ENCODE peak calls at places on chromosomes 7 and 10, in five cellular contexts. B is BE2C, O is cardiac fibroblast, M is heart right ventricle, Z is PC-9. R is an unnamed sample.

GRCh38 chr10:29141761-29142160 is 147.1 kb upstream of the LYZL1 start:
- DNase-seq in B (no peak), O (peak; percentile 47), M (no peak), Z (peak; percentile 79), R (no peak)

GRCh38 chr7:54546081-54546985 is 4.2 kb downstream of the VSTM2A start:
- DNase-seq in B (peak; percentile 92), O (no peak), M (no peak), Z (no peak), R (peak; percentile 28)

GRCh38 chr7:47953822-47954221 is 5.6 kb upstream of the PKD1L1 start:
- DNase-seq in B (no peak), O (no peak), M (no peak), Z (no peak), R (no peak)

GRCh38 chr10:66239062-66239461 is 686.8 kb upstream of the LRRTM3 start:
- DNase-seq in B (no peak), O (no peak), M (no peak), Z (no peak), R (no peak)

GRCh38 chr10:3096149-3096548 is 28.8 kb downstream of the PFKP start:
- DNase-seq in B (no peak), O (no peak), M (no peak), Z (no peak), R (no peak)

GRCh38 chr10:120409816-120410215 is 47.2 kb upstream of the PLPP4 start:
- DNase-seq in B (no peak), O (no peak), M (no peak), Z (no peak), R (no peak)

GRCh38 chr7:151891753-151892152 is 14.8 kb upstream of the PRKAG2 start:
- DNase-seq in B (no peak), O (no peak), M (no peak), Z (no peak), R (no peak)

GRCh38 chr7:136303162-136303561 is 326.0 kb upstream of the MTPN start:
- DNase-seq in B (no peak), O (peak; percentile 8), M (no peak), Z (no peak), R (peak; percentile 8)

GRCh38 chr10:1461016-1461415 is 276.3 kb downstream of the ADARB2 start:
- DNase-seq in B (no peak), O (no peak), M (no peak), Z (no peak), R (no peak)

GRCh38 chr10:4807803-4808507 is 18.1 kb upstream of the AKR1E2 start:
- DNase-seq in B (no peak), O (peak; percentile 97), M (no peak), Z (no peak), R (peak; percentile 83)

GRCh38 chr7:27164381-27165088 is 802 bp downstream of the HOXA9 start:
- DNase-seq in B (no peak), O (no peak), M (no peak), Z (no peak), R (no peak)

GRCh38 chr7:2582006-2582735 is 23.4 kb downstream of the IQCE start:
- DNase-seq in B (no peak), O (no peak), M (no peak), Z (no peak), R (no peak)

GRCh38 chr10:10332786-10333185 is 684.9 kb upstream of the CELF2 start:
- DNase-seq in B (no peak), O (no peak), M (no peak), Z (no peak), R (no peak)

GRCh38 chr7:121994625-121995410 is 121.9 kb downstream of the PTPRZ1 start:
- DNase-seq in B (peak; percentile 67), O (peak; percentile 89), M (peak; percentile 19), Z (peak; percentile 46), R (peak; percentile 89)

GRCh38 chr10:131886181-131886716 is 14.6 kb upstream of the PPP2R2D start:
- DNase-seq in B (no peak), O (no peak), M (no peak), Z (no peak), R (no peak)

GRCh38 chr7:158821173-158822021 is 7.9 kb downstream of the ESYT2 start:
- DNase-seq in B (no peak), O (peak; percentile 93), M (no peak), Z (peak; percentile 90), R (peak; percentile 81)

DNA sequence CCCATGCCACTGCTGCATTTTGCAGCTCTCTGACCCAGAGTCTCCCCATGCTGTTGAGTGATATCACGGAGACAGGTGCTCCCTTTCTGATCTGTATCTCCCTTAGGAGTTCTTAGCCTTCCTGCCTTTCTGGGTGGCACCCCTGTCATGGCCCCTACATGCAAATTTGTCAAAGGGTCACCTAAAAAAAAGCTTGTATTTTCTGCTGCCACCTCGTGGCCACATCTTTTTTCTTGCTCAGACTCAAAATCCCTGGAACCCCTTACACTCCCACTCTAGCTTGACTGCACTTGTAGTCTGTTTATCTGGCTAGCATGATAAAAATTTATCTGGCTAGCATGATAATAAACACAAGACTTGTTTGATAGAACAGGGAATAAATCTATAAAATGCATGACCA is 809.1 kb downstream of the SORCS1 start:
- DNase-seq in B (peak; percentile 16), O (peak; percentile 25), M (no peak), Z (no peak), R (peak; percentile 6)
- TF ChIP-seq CTCF in B (peak; percentile 58), O (peak; percentile 34), M (no peak), Z (peak; percentile 26), R (peak; percentile 36)

DNA sequence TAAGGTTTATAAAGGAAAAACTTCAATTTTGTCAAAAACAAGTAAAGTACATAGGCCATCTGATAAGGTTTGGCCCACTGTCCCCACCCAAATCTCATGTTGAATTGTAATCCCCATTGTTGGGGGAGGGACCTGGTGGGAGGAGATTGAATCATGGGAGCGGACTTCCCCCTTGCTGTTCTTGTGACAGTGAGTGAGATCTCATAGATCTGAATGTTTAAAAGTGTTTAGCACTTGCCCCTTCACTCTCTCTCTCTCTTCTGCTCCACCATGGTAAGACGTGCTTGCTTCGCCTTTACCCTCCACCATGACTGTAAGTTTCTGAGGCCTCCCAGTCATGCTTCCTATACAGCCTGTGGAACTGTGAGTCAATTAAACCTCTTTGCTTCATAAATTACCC is 18.2 kb downstream of the MRPL32 start:
- DNase-seq in B (no peak), O (no peak), M (no peak), Z (no peak), R (no peak)
- H3K4me3 ChIP-seq in B (no peak overlapping the region), O (no peak overlapping the region), M (no peak overlapping the region), Z (no peak overlapping the region), R (no peak overlapping the region)

GRCh38 chr10:25766213-25766612 is 167.8 kb upstream of the MYO3A start:
- DNase-seq in B (no peak), O (no peak), M (no peak), Z (no peak), R (no peak)

GRCh38 chr10:25766687-25767221 is 167.3 kb upstream of the MYO3A start:
- DNase-seq in B (no peak), O (no peak), M (no peak), Z (no peak), R (no peak)

GRCh38 chr10:25768167-25768566 is 165.9 kb upstream of the MYO3A start:
- DNase-seq in B (no peak), O (no peak), M (no peak), Z (no peak), R (no peak)
- TF ChIP-seq CTCF in B (no peak), O (no peak), M (no peak), Z (peak; percentile 13), R (no peak)

DNA sequence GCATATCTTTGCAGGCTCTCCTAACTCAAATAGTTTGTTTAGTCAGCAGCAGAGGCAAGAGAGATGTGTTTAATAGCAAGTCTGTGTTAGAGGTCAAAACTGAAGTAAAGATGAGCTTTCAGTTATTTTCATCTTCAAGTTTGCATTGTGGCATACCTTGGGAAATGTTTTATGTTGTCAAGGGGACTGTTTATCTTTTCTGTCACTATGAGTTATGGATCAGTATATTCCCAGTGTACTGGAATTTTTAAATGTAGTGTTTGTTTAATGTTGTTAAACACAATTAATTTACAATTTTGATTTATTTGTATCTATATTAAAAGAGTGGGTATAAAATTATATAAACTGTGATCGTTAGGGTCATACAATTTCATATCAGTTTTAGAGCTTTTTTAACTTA is 169.7 kb upstream of the PPP1R3A start:
- DNase-seq in B (no peak), O (no peak), M (no peak), Z (no peak), R (no peak)
- H3K4me3 ChIP-seq in B (no peak overlapping the region), O (no peak overlapping the region), M (no peak overlapping the region), Z (no peak overlapping the region), R (no peak overlapping the region)

GRCh38 chr10:63268798-63269503 is 135.8 kb downstream of the NRBF2 start:
- DNase-seq in B (peak; percentile 70), O (peak; percentile 98), M (peak; percentile 21), Z (peak; percentile 96), R (peak; percentile 97)
- TF ChIP-seq CTCF in B (peak; percentile 24), O (peak; percentile 27), M (no peak), Z (peak; percentile 25), R (peak; percentile 44)

GRCh38 chr10:96374639-96374984 is 15.8 kb upstream of the OPALIN start:
- DNase-seq in B (peak; percentile 31), O (no peak), M (no peak), Z (no peak), R (no peak)
- H3K4me3 ChIP-seq in B (peak overlapping the region; percentile 80), O (no peak overlapping the region), M (peak overlapping the region; percentile 53), Z (no peak overlapping the region), R (no peak overlapping the region)

DNA sequence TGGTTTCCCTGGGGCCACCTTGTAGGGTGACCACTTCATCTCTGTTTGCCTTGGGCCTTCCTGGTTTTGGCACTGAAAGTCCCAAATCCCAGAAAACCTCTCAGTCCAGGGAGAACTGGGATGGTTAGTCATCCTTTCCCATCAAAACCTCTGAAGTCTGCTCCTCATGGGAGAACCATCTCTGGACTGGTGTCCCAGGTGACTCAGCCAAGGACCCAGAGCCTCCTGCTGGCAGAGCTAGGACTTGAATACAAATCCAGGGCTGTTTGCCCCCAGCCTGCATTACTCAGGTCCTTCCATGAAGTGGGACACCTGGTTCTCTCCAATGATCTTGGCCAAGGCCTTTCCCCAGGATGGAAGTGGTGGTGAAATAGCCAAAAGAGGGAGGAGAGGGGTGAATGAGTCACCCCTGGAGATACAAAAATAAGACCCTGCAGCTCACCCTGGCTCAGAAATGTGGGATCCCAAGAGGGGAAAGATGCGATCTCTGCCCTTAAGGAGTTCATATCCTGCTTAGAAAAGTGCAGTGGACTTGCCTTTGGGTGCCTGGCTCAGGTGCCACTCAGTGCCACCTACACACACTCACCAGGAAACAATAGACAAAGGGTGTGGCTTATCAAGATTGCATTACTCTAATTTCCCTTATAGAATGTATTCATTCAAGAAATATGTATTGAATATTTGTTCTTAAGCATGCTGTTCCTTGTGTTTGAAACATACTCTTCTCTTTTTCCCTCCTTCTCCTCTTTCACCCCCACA is 22.0 kb downstream of the ADRA2A start:
- DNase-seq in B (no peak), O (peak; percentile 5), M (no peak), Z (peak; percentile 49), R (peak; percentile 8)
- TF ChIP-seq CTCF in B (no peak), O (no peak), M (no peak), Z (no peak), R (peak; percentile 17)

R was measured in epithelial cell of esophagus.